ENCODE peak calls at places on chromosomes 11 and 22, in nine cellular contexts. One of them, this sample, is unnamed.

GRCh38 chr11:20522536-20522935 is 76.9 kb upstream of the SLC6A5 start:
- DNase-seq in naive thymus-derived CD8-positive, alpha-beta T cell: no peak
- DNase-seq in activated CD8-positive, alpha-beta memory T cell treated with anti-CD3 and anti-CD28 coated beads, Interleukin-2, amount 50 U/mL, for 48 hours: no peak
- DNase-seq in Daoy: no peak
- DNase-seq in Kasumi-1: no peak
- DNase-seq in AG08396: no peak
- DNase-seq in right cardiac atrium: no peak
- DNase-seq in H7: peak
- DNase-seq in stimulated activated CD4-positive, alpha-beta T cell treated with anti-CD3 and anti-CD28 coated beads, TNF-alpha, amount 100 ng/mL, for 24 hours: no peak
- DNase-seq in this sample: no peak

GRCh38 chr11:84398017-84398626 is 1112.0 kb upstream of the CCDC90B start:
- DNase-seq in H7: peak
- DNase-seq in right cardiac atrium: no peak
- DNase-seq in activated CD8-positive, alpha-beta memory T cell treated with anti-CD3 and anti-CD28 coated beads, Interleukin-2, amount 50 U/mL, for 48 hours: no peak
- DNase-seq in Kasumi-1: peak
- DNase-seq in stimulated activated CD4-positive, alpha-beta T cell treated with anti-CD3 and anti-CD28 coated beads, TNF-alpha, amount 100 ng/mL, for 24 hours: no peak
- DNase-seq in Daoy: no peak
- DNase-seq in naive thymus-derived CD8-positive, alpha-beta T cell: no peak
- DNase-seq in AG08396: no peak
- DNase-seq in this sample: peak

GRCh38 chr11:64523456-64524187 is 67.4 kb upstream of the SLC22A12 start:
- DNase-seq in naive thymus-derived CD8-positive, alpha-beta T cell: no peak
- DNase-seq in Kasumi-1: no peak
- DNase-seq in Daoy: no peak
- DNase-seq in activated CD8-positive, alpha-beta memory T cell treated with anti-CD3 and anti-CD28 coated beads, Interleukin-2, amount 50 U/mL, for 48 hours: no peak
- DNase-seq in AG08396: no peak
- DNase-seq in H7: no peak
- DNase-seq in right cardiac atrium: no peak
- DNase-seq in stimulated activated CD4-positive, alpha-beta T cell treated with anti-CD3 and anti-CD28 coated beads, TNF-alpha, amount 100 ng/mL, for 24 hours: no peak
- DNase-seq in this sample: no peak

GRCh38 chr22:36385491-36386350 is 2.0 kb downstream of the MYH9 start:
- DNase-seq in H7: peak
- DNase-seq in Daoy: peak
- DNase-seq in Kasumi-1: no peak
- DNase-seq in AG08396: no peak
- DNase-seq in right cardiac atrium: peak
- DNase-seq in naive thymus-derived CD8-positive, alpha-beta T cell: peak
- DNase-seq in stimulated activated CD4-positive, alpha-beta T cell treated with anti-CD3 and anti-CD28 coated beads, TNF-alpha, amount 100 ng/mL, for 24 hours: no peak
- DNase-seq in activated CD8-positive, alpha-beta memory T cell treated with anti-CD3 and anti-CD28 coated beads, Interleukin-2, amount 50 U/mL, for 48 hours: peak
- DNase-seq in this sample: no peak

GRCh38 chr22:19179472-19180048 is 1.0 kb upstream of the SLC25A1 start:
- DNase-seq in activated CD8-positive, alpha-beta memory T cell treated with anti-CD3 and anti-CD28 coated beads, Interleukin-2, amount 50 U/mL, for 48 hours: peak
- DNase-seq in Kasumi-1: peak
- DNase-seq in Daoy: peak
- DNase-seq in H7: peak
- DNase-seq in stimulated activated CD4-positive, alpha-beta T cell treated with anti-CD3 and anti-CD28 coated beads, TNF-alpha, amount 100 ng/mL, for 24 hours: no peak
- DNase-seq in right cardiac atrium: peak
- DNase-seq in naive thymus-derived CD8-positive, alpha-beta T cell: no peak
- DNase-seq in AG08396: peak
- DNase-seq in this sample: peak

GRCh38 chr11:31968774-31969433 is 122.0 kb upstream of the RCN1 start:
- DNase-seq in right cardiac atrium: peak
- DNase-seq in activated CD8-positive, alpha-beta memory T cell treated with anti-CD3 and anti-CD28 coated beads, Interleukin-2, amount 50 U/mL, for 48 hours: no peak
- DNase-seq in AG08396: peak
- DNase-seq in Kasumi-1: no peak
- DNase-seq in stimulated activated CD4-positive, alpha-beta T cell treated with anti-CD3 and anti-CD28 coated beads, TNF-alpha, amount 100 ng/mL, for 24 hours: no peak
- DNase-seq in naive thymus-derived CD8-positive, alpha-beta T cell: no peak
- DNase-seq in H7: no peak
- DNase-seq in Daoy: peak
- DNase-seq in this sample: no peak

GRCh38 chr11:66970808-66971442 is 4.2 kb upstream of the C11orf86 start:
- DNase-seq in activated CD8-positive, alpha-beta memory T cell treated with anti-CD3 and anti-CD28 coated beads, Interleukin-2, amount 50 U/mL, for 48 hours: no peak
- DNase-seq in stimulated activated CD4-positive, alpha-beta T cell treated with anti-CD3 and anti-CD28 coated beads, TNF-alpha, amount 100 ng/mL, for 24 hours: no peak
- DNase-seq in AG08396: peak
- DNase-seq in Daoy: peak
- DNase-seq in naive thymus-derived CD8-positive, alpha-beta T cell: no peak
- DNase-seq in right cardiac atrium: peak
- DNase-seq in H7: no peak
- DNase-seq in Kasumi-1: peak
- DNase-seq in this sample: no peak

GRCh38 chr11:16612801-16613400 is 125.5 kb upstream of the C11orf58 start:
- DNase-seq in stimulated activated CD4-positive, alpha-beta T cell treated with anti-CD3 and anti-CD28 coated beads, TNF-alpha, amount 100 ng/mL, for 24 hours: no peak
- DNase-seq in naive thymus-derived CD8-positive, alpha-beta T cell: no peak
- DNase-seq in Daoy: peak
- DNase-seq in right cardiac atrium: no peak
- DNase-seq in H7: peak
- DNase-seq in activated CD8-positive, alpha-beta memory T cell treated with anti-CD3 and anti-CD28 coated beads, Interleukin-2, amount 50 U/mL, for 48 hours: no peak
- DNase-seq in AG08396: peak
- DNase-seq in Kasumi-1: no peak
- DNase-seq in this sample: no peak

GRCh38 chr11:4084406-4084805 is 10.2 kb upstream of the RRM1 start:
- DNase-seq in naive thymus-derived CD8-positive, alpha-beta T cell: no peak
- DNase-seq in Kasumi-1: no peak
- DNase-seq in AG08396: no peak
- DNase-seq in Daoy: no peak
- DNase-seq in right cardiac atrium: no peak
- DNase-seq in activated CD8-positive, alpha-beta memory T cell treated with anti-CD3 and anti-CD28 coated beads, Interleukin-2, amount 50 U/mL, for 48 hours: no peak
- DNase-seq in H7: no peak
- DNase-seq in stimulated activated CD4-positive, alpha-beta T cell treated with anti-CD3 and anti-CD28 coated beads, TNF-alpha, amount 100 ng/mL, for 24 hours: no peak
- DNase-seq in this sample: no peak

GRCh38 chr22:28600546-28601143 is 79.0 kb downstream of the TTC28 start:
- DNase-seq in Kasumi-1: peak
- DNase-seq in stimulated activated CD4-positive, alpha-beta T cell treated with anti-CD3 and anti-CD28 coated beads, TNF-alpha, amount 100 ng/mL, for 24 hours: peak
- DNase-seq in activated CD8-positive, alpha-beta memory T cell treated with anti-CD3 and anti-CD28 coated beads, Interleukin-2, amount 50 U/mL, for 48 hours: no peak
- DNase-seq in Daoy: peak
- DNase-seq in naive thymus-derived CD8-positive, alpha-beta T cell: no peak
- DNase-seq in AG08396: peak
- DNase-seq in right cardiac atrium: no peak
- DNase-seq in H7: peak
- DNase-seq in this sample: no peak

GRCh38 chr11:123545726-123546125 is 108.7 kb downstream of the SCN3B start:
- DNase-seq in AG08396: no peak
- DNase-seq in H7: no peak
- DNase-seq in stimulated activated CD4-positive, alpha-beta T cell treated with anti-CD3 and anti-CD28 coated beads, TNF-alpha, amount 100 ng/mL, for 24 hours: no peak
- DNase-seq in activated CD8-positive, alpha-beta memory T cell treated with anti-CD3 and anti-CD28 coated beads, Interleukin-2, amount 50 U/mL, for 48 hours: no peak
- DNase-seq in Daoy: no peak
- DNase-seq in Kasumi-1: no peak
- DNase-seq in naive thymus-derived CD8-positive, alpha-beta T cell: no peak
- DNase-seq in right cardiac atrium: no peak
- DNase-seq in this sample: no peak

GRCh38 chr22:30940655-30941362 is 27.8 kb downstream of the MORC2 start:
- DNase-seq in right cardiac atrium: no peak
- DNase-seq in stimulated activated CD4-positive, alpha-beta T cell treated with anti-CD3 and anti-CD28 coated beads, TNF-alpha, amount 100 ng/mL, for 24 hours: no peak
- DNase-seq in Kasumi-1: no peak
- DNase-seq in activated CD8-positive, alpha-beta memory T cell treated with anti-CD3 and anti-CD28 coated beads, Interleukin-2, amount 50 U/mL, for 48 hours: no peak
- DNase-seq in H7: no peak
- DNase-seq in Daoy: no peak
- DNase-seq in naive thymus-derived CD8-positive, alpha-beta T cell: peak
- DNase-seq in AG08396: no peak
- DNase-seq in this sample: no peak

GRCh38 chr11:22192289-22192641 is 620 bp upstream of the ANO5 start:
- DNase-seq in activated CD8-positive, alpha-beta memory T cell treated with anti-CD3 and anti-CD28 coated beads, Interleukin-2, amount 50 U/mL, for 48 hours: no peak
- DNase-seq in naive thymus-derived CD8-positive, alpha-beta T cell: no peak
- DNase-seq in right cardiac atrium: no peak
- DNase-seq in Kasumi-1: no peak
- DNase-seq in stimulated activated CD4-positive, alpha-beta T cell treated with anti-CD3 and anti-CD28 coated beads, TNF-alpha, amount 100 ng/mL, for 24 hours: no peak
- DNase-seq in AG08396: peak
- DNase-seq in H7: peak
- DNase-seq in Daoy: peak
- DNase-seq in this sample: peak

GRCh38 chr22:40258463-40259046 is 80.8 kb downstream of the TNRC6B start:
- DNase-seq in naive thymus-derived CD8-positive, alpha-beta T cell: no peak
- DNase-seq in AG08396: no peak
- DNase-seq in Kasumi-1: no peak
- DNase-seq in stimulated activated CD4-positive, alpha-beta T cell treated with anti-CD3 and anti-CD28 coated beads, TNF-alpha, amount 100 ng/mL, for 24 hours: no peak
- DNase-seq in H7: no peak
- DNase-seq in right cardiac atrium: no peak
- DNase-seq in Daoy: peak
- DNase-seq in activated CD8-positive, alpha-beta memory T cell treated with anti-CD3 and anti-CD28 coated beads, Interleukin-2, amount 50 U/mL, for 48 hours: no peak
- DNase-seq in this sample: no peak

GRCh38 chr11:12918667-12919066 is 90.4 kb upstream of the RASSF10 start:
- DNase-seq in Daoy: no peak
- DNase-seq in H7: no peak
- DNase-seq in Kasumi-1: no peak
- DNase-seq in activated CD8-positive, alpha-beta memory T cell treated with anti-CD3 and anti-CD28 coated beads, Interleukin-2, amount 50 U/mL, for 48 hours: no peak
- DNase-seq in stimulated activated CD4-positive, alpha-beta T cell treated with anti-CD3 and anti-CD28 coated beads, TNF-alpha, amount 100 ng/mL, for 24 hours: no peak
- DNase-seq in right cardiac atrium: no peak
- DNase-seq in naive thymus-derived CD8-positive, alpha-beta T cell: no peak
- DNase-seq in AG08396: no peak
- DNase-seq in this sample: no peak

GRCh38 chr11:25423436-25424184 is 908.3 kb upstream of the ANO3 start:
- DNase-seq in stimulated activated CD4-positive, alpha-beta T cell treated with anti-CD3 and anti-CD28 coated beads, TNF-alpha, amount 100 ng/mL, for 24 hours: no peak
- DNase-seq in AG08396: no peak
- DNase-seq in H7: peak
- DNase-seq in naive thymus-derived CD8-positive, alpha-beta T cell: no peak
- DNase-seq in Daoy: no peak
- DNase-seq in right cardiac atrium: no peak
- DNase-seq in activated CD8-positive, alpha-beta memory T cell treated with anti-CD3 and anti-CD28 coated beads, Interleukin-2, amount 50 U/mL, for 48 hours: no peak
- DNase-seq in Kasumi-1: no peak
- DNase-seq in this sample: no peak

GRCh38 chr11:70671083-70671482 is 272.8 kb downstream of the CTTN start:
- DNase-seq in Kasumi-1: no peak
- DNase-seq in naive thymus-derived CD8-positive, alpha-beta T cell: no peak
- DNase-seq in stimulated activated CD4-positive, alpha-beta T cell treated with anti-CD3 and anti-CD28 coated beads, TNF-alpha, amount 100 ng/mL, for 24 hours: no peak
- DNase-seq in H7: peak
- DNase-seq in AG08396: no peak
- DNase-seq in Daoy: peak
- DNase-seq in right cardiac atrium: no peak
- DNase-seq in activated CD8-positive, alpha-beta memory T cell treated with anti-CD3 and anti-CD28 coated beads, Interleukin-2, amount 50 U/mL, for 48 hours: no peak
- DNase-seq in this sample: peak

GRCh38 chr22:25334091-25334490 is 114.7 kb downstream of the CRYBB2 start:
- DNase-seq in naive thymus-derived CD8-positive, alpha-beta T cell: no peak
- DNase-seq in AG08396: no peak
- DNase-seq in stimulated activated CD4-positive, alpha-beta T cell treated with anti-CD3 and anti-CD28 coated beads, TNF-alpha, amount 100 ng/mL, for 24 hours: peak
- DNase-seq in Daoy: peak
- DNase-seq in activated CD8-positive, alpha-beta memory T cell treated with anti-CD3 and anti-CD28 coated beads, Interleukin-2, amount 50 U/mL, for 48 hours: peak
- DNase-seq in right cardiac atrium: peak
- DNase-seq in Kasumi-1: peak
- DNase-seq in H7: peak
- DNase-seq in this sample: peak